ENCODE peak calls at places on chromosomes 2 and 18, in nine cellular contexts. I is progenitor cell of endocrine pancreas; H is stimulated activated CD4-positive, alpha-beta T cell treated with anti-CD3 and anti-CD28 coated beads, Interleukin-15, amount 100 ng/mL, for 1 hour; G is Kasumi-1; A is left lung; F is GDM1; U is NCI-H1092; W is posterior cingulate gyrus; N is EH. E is an unnamed sample.

GRCh38 chr2:97748397-97748796 is 35.0 kb downstream of the ZAP70 start:
- DNase-seq in I (peak), H (peak), G (peak), A (no peak), F (peak), U (no peak), W (no peak), N (peak), E (no peak)

GRCh38 chr18:9647496-9648323 is 33.4 kb upstream of the PPP4R1 start:
- DNase-seq in I (no peak), H (no peak), G (no peak), A (no peak), F (no peak), U (no peak), W (no peak), N (peak), E (no peak)

GRCh38 chr18:32310119-32310518 is 120.3 kb downstream of the MEP1B start:
- DNase-seq in I (no peak), H (no peak), G (no peak), A (no peak), F (no peak), U (no peak), W (no peak), N (no peak), E (no peak)

GRCh38 chr2:120391905-120392665 is 46.1 kb downstream of the INHBB start:
- DNase-seq in I (peak), H (no peak), G (no peak), A (peak), F (no peak), U (no peak), W (no peak), N (no peak), E (no peak)

GRCh38 chr2:122539311-122539710 is 783.9 kb downstream of the TSN start:
- DNase-seq in I (no peak), H (no peak), G (no peak), A (no peak), F (no peak), U (no peak), W (no peak), N (no peak), E (no peak)

GRCh38 chr2:216538538-216538937 is 39.9 kb downstream of the RPL37A start:
- DNase-seq in I (no peak), H (no peak), G (no peak), A (no peak), F (no peak), U (no peak), W (no peak), N (no peak), E (no peak)

GRCh38 chr18:63578357-63578958 is 8.7 kb upstream of the SERPINB13 start:
- DNase-seq in I (peak), H (no peak), G (peak), A (no peak), F (peak), U (peak), W (no peak), N (peak), E (no peak)

GRCh38 chr18:10032331-10032979 is 118.6 kb downstream of the VAPA start:
- DNase-seq in I (no peak), H (no peak), G (no peak), A (peak), F (no peak), U (no peak), W (no peak), N (no peak), E (no peak)

GRCh38 chr18:37545461-37545860 is 20.1 kb downstream of the CELF4 start:
- DNase-seq in I (no peak), H (no peak), G (no peak), A (no peak), F (no peak), U (no peak), W (no peak), N (no peak), E (no peak)

GRCh38 chr2:30149513-30149912 is 2.7 kb downstream of the YPEL5 start:
- DNase-seq in I (no peak), H (no peak), G (no peak), A (no peak), F (no peak), U (no peak), W (no peak), N (peak), E (no peak)

GRCh38 chr2:217033191-217033590 is 173.3 kb upstream of the TNP1 start:
- DNase-seq in I (no peak), H (no peak), G (no peak), A (no peak), F (no peak), U (no peak), W (no peak), N (no peak), E (no peak)

GRCh38 chr18:56789004-56789888 is 138.1 kb downstream of the WDR7 start:
- DNase-seq in I (no peak), H (no peak), G (peak), A (no peak), F (peak), U (no peak), W (no peak), N (peak), E (no peak)

GRCh38 chr2:85753525-85754312 is at the start of gene ATOH8:
- DNase-seq in I (no peak), H (no peak), G (peak), A (peak), F (peak), U (peak), W (peak), N (peak), E (no peak)

GRCh38 chr2:218871345-218872302 is 9.0 kb upstream of the WNT10A start:
- DNase-seq in I (no peak), H (no peak), G (no peak), A (no peak), F (no peak), U (no peak), W (no peak), N (no peak), E (no peak)

GRCh38 chr2:232368311-232368731 is 10.2 kb upstream of the ALPP start:
- DNase-seq in I (no peak), H (no peak), G (no peak), A (no peak), F (no peak), U (no peak), W (no peak), N (peak), E (no peak)

GRCh38 chr2:195501746-195502145 is 155.3 kb upstream of the SLC39A10 start:
- DNase-seq in I (no peak), H (no peak), G (no peak), A (no peak), F (no peak), U (no peak), W (no peak), N (no peak), E (no peak)

GRCh38 chr2:230234845-230235244 is 9.3 kb downstream of the SP140 start:
- DNase-seq in I (no peak), H (no peak), G (no peak), A (no peak), F (no peak), U (no peak), W (no peak), N (peak), E (no peak)

GRCh38 chr2:209629622-209630021 is 142.0 kb upstream of the UNC80 start:
- DNase-seq in I (no peak), H (no peak), G (no peak), A (no peak), F (no peak), U (no peak), W (no peak), N (peak), E (peak)

E was measured in NCI-H2107.